ENCODE peak calls at places on chromosomes 13 and 19, in four cellular contexts. S, P, L and W are unnamed samples. For H3K4me1, the result is how much of the 10 kb centered on the place peaks cover.

GRCh38 chr13:113116871-113117271 is 5.7 kb upstream of the F10 start:
- DNase-seq in S (no peak), P (no peak), L (peak), W (no peak)

GRCh38 chr19:13429563-13429962 is 76.7 kb downstream of the CACNA1A start:
- DNase-seq in S (no peak), P (no peak), L (no peak), W (no peak)

GRCh38 chr13:32901994-32902780 is 114.0 kb upstream of the KL start:
- DNase-seq in S (no peak), P (no peak), L (no peak), W (no peak)

GRCh38 chr19:28971513-28971912 is 241.4 kb downstream of the UQCRFS1 start:
- DNase-seq in S (no peak), P (no peak), L (no peak), W (no peak)

GRCh38 chr13:45769072-45769471 is 67.0 kb downstream of the CBY2 start:
- DNase-seq in S (no peak), P (no peak), L (no peak), W (no peak)

GRCh38 chr13:34372581-34372980 is 554.6 kb downstream of the RFC3 start:
- DNase-seq in S (no peak), P (no peak), L (no peak), W (no peak)

GRCh38 chr13:46665630-46666482 is 112.9 kb downstream of the LRCH1 start:
- DNase-seq in S (no peak), P (no peak), L (peak), W (no peak)

GRCh38 chr19:53365899-53366493 is 491 bp downstream of the ZNF525 start:
- DNase-seq in S (no peak), P (peak), L (peak), W (no peak)

GRCh38 chr19:13154241-13154778 is 4.1 kb downstream of the IER2 start:
- DNase-seq in S (peak), P (peak), L (peak), W (no peak)

GRCh38 chr19:32330149-32330548 is 15.3 kb upstream of the ZNF507 start:
- DNase-seq in S (no peak), P (no peak), L (no peak), W (no peak)

GRCh38 chr13:20989883-20990282 is 71.5 kb downstream of the LATS2 start:
- DNase-seq in S (no peak), P (no peak), L (no peak), W (no peak)

GRCh38 chr19:56217039-56217949 is 15.2 kb downstream of the ZSCAN5C start:
- DNase-seq in S (no peak), P (no peak), L (peak), W (no peak)

GRCh38 chr13:105220063-105220462 is 1315.4 kb downstream of the EFNB2 start:
- DNase-seq in S (no peak), P (no peak), L (no peak), W (no peak)

GRCh38 chr19:17654993-17655392 is 33.2 kb downstream of the UNC13A start:
- DNase-seq in S (peak), P (peak), L (peak), W (no peak)

GRCh38 chr13:98429081-98429480 is 147.8 kb downstream of the STK24 start:
- DNase-seq in S (no peak), P (no peak), L (no peak), W (no peak)

GRCh38 chr13:74204606-74205312 is 70.6 kb upstream of the KLF12 start:
- DNase-seq in S (no peak), P (no peak), L (no peak), W (no peak)

GRCh38 chr19:3178377-3178972 is at the start of gene S1PR4:
- DNase-seq in S (no peak), P (peak), L (no peak), W (no peak)

GRCh38 chr19:6811906-6812305 is 39.4 kb downstream of the VAV1 start:
- DNase-seq in S (peak), P (no peak), L (peak), W (no peak)

GRCh38 chr13:71754407-71754974 is 112.5 kb downstream of the DACH1 start:
- DNase-seq in S (no peak), P (no peak), L (no peak), W (no peak)

GRCh38 chr13:69485991-69486592 is 621.5 kb upstream of the ATXN8OS start:
- DNase-seq in S (no peak), P (no peak), L (no peak), W (no peak)

GRCh38 chr19:45863840-45864628 is at the start of gene FOXA3:
- DNase-seq in S (peak), P (peak), L (peak), W (no peak)

GRCh38 chr13:41668130-41668757 is 210.9 kb downstream of the RGCC start:
- DNase-seq in S (peak), P (peak), L (peak), W (peak)

GRCh38 chr19:49614096-49614857 is 23.3 kb downstream of the PRR12 start:
- DNase-seq in S (no peak), P (no peak), L (no peak), W (peak)

GRCh38 chr13:30774214-30774730 is 38.9 kb downstream of the ALOX5AP start:
- DNase-seq in S (no peak), P (no peak), L (no peak), W (no peak)

GRCh38 chr19:57103573-57104277 is 16.1 kb upstream of the USP29 start:
- DNase-seq in S (peak), P (peak), L (peak), W (no peak)

DNA sequence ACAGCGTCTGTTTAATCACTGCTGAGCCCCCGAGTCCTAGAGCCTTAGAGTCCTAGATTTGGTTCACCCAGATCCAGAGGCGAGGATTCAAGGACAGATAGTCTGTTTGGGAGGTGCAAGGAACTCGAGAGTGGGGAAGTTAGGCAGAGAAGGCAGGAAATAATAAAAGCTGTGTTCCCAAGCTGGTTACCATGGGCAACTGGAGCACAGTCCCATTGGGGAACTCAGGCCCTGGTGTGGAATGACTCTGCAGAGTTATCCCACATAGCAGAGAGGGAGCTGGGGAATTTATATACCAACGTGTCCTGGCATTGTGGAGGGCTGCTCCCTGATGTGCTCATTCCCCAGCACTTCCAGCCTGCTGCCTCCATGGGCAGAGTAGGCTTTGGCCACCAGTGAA is 9.7 kb downstream of the IGSF23 start:
- DNase-seq in S (no peak), P (no peak), L (no peak), W (no peak)
- H3K27ac ChIP-seq in S (no peak), P (no peak), L (peak), W (no peak)

DNA sequence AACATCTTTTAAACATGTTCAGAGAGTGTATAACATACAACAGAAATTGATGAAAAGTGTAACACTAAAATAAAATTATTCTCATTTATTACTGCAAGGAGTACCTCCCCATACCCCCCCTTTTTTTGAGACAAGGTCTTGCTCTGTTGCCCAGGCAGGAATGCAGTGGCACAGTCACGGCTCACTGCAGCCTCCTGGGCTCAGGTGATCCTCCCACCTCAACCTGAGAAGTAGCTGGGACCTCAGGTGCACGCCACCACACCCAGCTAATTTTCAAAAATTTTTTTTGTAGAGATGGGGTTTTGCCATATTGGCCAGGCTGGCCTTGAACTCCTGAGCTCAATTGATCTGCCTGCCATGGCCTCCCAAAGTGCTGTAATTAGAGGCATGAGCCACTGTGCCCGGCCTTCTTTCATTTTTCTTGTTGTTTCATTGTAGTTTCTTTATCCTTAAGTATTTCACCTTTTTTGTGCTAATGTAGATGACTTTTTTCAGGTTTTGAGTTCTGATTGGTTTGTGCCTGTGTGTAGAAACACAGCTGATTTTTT is 28.3 kb downstream of the GATAD2A start:
- DNase-seq in S (no peak), P (no peak), L (no peak), W (no peak)
- H3K4me1 ChIP-seq in S (under half), P (under half), L (under half), W (under half)

GRCh38 chr19:54369082-54369691 is 4.5 kb upstream of the LAIR1 start:
- DNase-seq in S (no peak), P (no peak), L (no peak), W (no peak)

GRCh38 chr19:54364775-54365257 is at the start of gene LAIR1:
- DNase-seq in S (no peak), P (peak), L (no peak), W (no peak)

DNA sequence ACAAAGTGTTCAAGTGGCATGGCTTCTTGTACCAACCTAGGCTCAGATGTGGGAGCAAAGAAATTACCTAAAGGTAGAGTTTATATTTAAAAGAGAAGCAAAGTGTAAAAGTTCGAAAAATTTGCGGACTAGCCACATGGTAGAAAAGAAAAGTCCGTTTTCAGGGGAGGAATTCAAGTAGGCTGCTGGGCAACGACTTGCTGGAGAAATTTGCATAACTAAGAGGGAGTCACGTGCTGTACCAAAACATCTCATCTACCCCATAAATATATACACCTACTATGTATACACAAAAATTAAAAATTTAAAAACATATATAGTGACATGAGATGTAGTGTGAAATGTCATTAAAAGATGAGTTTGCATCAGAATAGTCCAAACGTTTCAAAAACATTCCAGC is 2.1 kb upstream of the LAIR1 start:
- DNase-seq in S (no peak), P (no peak), L (no peak), W (no peak)
- TF ChIP-seq POLR2AphosphoS5 in S (no peak), P (no peak), L (no peak), W (no peak)

DNA sequence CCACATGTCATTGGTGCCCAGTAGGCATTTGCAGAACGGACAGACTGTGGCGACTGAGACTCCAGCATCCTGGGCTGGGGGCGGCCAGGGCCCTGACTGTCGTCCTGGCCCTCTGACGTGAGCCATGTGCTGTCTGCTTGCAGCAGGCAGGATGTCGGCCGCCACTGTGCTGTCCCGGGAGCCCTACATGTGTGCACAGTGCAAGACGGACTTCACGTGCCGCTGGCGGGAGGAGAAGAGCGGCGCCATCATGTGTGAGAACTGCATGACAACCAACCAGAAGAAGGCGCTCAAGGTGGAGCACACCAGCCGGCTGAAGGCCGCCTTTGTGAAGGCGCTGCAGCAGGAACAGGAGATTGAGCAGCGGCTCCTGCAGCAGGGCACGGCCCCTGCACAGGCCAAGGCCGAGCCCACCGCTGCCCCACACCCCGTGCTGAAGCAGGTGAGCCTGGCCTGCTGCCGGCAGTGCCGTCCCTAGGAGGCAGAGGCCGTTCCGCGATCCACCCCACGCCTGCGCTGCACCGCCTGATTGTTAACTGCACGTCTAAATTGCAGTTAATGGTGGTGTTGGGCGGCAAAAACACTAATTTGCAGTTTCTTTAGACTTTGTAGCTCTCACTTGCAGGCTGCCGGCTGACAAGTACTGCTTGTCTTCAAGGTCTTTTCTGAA is 14.2 kb downstream of the TSSK6 start:
- DNase-seq in S (no peak), P (no peak), L (no peak), W (no peak)
- H3K27ac ChIP-seq in S (no peak), P (no peak), L (no peak), W (no peak)

GRCh38 chr19:39156230-39156890 is 30.8 kb downstream of the PAK4 start:
- DNase-seq in S (peak), P (no peak), L (no peak), W (no peak)

GRCh38 chr19:39154084-39154625 is 28.6 kb downstream of the PAK4 start:
- DNase-seq in S (no peak), P (no peak), L (no peak), W (no peak)

GRCh38 chr19:39155114-39155700 is 29.6 kb downstream of the PAK4 start:
- DNase-seq in S (no peak), P (no peak), L (no peak), W (no peak)

GRCh38 chr19:39155741-39156140 is 30.2 kb downstream of the PAK4 start:
- DNase-seq in S (no peak), P (no peak), L (no peak), W (no peak)

DNA sequence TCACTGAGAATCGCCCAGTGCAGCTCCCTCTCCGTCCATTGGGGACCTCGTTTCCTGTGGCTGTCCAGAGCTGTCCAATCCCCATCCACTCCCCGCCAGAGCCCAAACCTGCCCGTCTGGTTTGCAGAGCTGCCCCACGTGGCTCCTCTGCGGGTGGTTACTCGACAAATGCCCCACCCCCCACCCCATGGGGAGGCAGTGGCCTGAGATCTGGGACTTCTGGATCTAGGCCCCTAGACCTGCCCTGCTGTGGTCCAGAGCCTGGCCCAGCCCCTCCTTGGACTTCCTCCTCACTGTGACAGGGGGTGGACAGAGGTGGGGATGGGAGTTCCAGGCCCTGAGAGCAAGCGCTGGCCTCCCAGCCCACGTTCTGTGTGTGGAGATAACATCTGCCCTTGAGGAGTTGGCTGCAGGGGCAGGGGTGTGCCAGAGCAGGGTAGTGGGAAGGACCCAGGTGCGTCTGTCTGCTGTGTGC is 29.1 kb downstream of the PAK4 start:
- DNase-seq in S (peak), P (peak), L (peak), W (no peak)
- H3K4me1 ChIP-seq in S (half or more), P (under half), L (under half), W (half or more)

GRCh38 chr19:47229674-47230121 is 1.3 kb downstream of the BBC3 start:
- DNase-seq in S (no peak), P (peak), L (peak), W (no peak)

GRCh38 chr19:47232422-47233211 is 1.6 kb upstream of the BBC3 start:
- DNase-seq in S (peak), P (peak), L (no peak), W (no peak)

GRCh38 chr19:47230122-47230920 is 678 bp downstream of the BBC3 start:
- DNase-seq in S (peak), P (peak), L (peak), W (no peak)

GRCh38 chr19:47231215-47232054 is 436 bp upstream of the BBC3 start:
- DNase-seq in S (peak), P (peak), L (peak), W (no peak)

DNA sequence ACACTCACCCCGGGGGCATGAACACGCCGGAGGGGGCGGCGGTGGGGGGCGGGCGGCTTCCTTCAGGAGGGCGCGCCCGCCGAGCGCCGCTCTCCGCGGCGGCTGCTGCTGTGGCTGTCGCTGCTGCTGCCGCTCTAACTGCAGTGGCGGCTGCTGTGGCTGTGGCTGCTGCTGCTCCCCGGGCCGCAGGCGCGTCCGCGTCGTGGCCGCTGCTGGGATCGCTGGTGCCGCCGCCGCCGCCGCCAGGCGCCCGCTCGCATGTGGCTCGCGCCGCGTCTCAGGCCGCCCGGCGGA is at the start of gene BBC3:
- DNase-seq in S (no peak), P (no peak), L (no peak), W (no peak)
- TF ChIP-seq POLR2AphosphoS5 in S (peak), P (no peak), L (no peak), W (no peak)

GRCh38 chr19:10085641-10086031 is 481 bp upstream of the SHFL start:
- DNase-seq in S (no peak), P (no peak), L (no peak), W (no peak)
- H3K27ac ChIP-seq in S (peak), P (peak), L (no peak), W (peak)

DNA sequence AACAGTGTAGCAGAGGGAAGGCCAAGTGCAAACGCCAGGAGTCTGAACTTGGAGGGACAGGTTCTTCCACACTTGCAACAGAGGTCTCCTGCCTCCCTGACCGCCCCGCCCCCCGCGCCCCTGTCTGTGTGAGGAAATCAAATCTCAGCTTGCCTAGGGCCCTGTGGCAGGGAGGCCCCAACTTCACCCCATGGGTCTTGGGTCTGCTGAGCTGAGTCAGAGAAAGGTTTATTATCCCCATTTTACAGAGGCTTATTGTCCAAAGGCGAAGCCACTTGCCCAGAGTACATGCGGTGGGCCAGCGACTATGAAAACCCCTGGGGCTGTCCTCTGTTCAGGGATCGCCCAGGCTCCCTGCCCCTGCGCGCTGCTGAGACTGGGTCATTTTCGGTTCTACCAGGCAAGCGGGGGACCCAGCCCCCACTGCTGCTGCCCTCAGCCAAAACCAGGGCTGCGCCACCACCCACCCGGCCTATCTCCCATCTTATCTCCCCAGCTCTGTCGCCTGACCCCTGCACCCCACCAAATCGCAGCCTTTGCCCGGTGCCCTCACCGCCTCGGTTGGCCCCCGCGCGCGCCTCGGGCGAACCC is 956 bp upstream of the CERS4 start:
- DNase-seq in S (no peak), P (no peak), L (peak), W (no peak)
- H3K4me1 ChIP-seq in S (under half), P (under half), L (under half), W (under half)

GRCh38 chr19:11168568-11168967 is 13.0 kb upstream of the SPC24 start:
- DNase-seq in S (no peak), P (no peak), L (no peak), W (peak)

GRCh38 chr19:11164278-11164677 is 8.7 kb upstream of the SPC24 start:
- DNase-seq in S (no peak), P (no peak), L (no peak), W (no peak)

GRCh38 chr19:11165486-11166030 is 10.0 kb upstream of the SPC24 start:
- DNase-seq in S (no peak), P (no peak), L (no peak), W (no peak)

GRCh38 chr19:11166281-11167142 is 10.9 kb upstream of the SPC24 start:
- DNase-seq in S (no peak), P (no peak), L (no peak), W (no peak)

DNA sequence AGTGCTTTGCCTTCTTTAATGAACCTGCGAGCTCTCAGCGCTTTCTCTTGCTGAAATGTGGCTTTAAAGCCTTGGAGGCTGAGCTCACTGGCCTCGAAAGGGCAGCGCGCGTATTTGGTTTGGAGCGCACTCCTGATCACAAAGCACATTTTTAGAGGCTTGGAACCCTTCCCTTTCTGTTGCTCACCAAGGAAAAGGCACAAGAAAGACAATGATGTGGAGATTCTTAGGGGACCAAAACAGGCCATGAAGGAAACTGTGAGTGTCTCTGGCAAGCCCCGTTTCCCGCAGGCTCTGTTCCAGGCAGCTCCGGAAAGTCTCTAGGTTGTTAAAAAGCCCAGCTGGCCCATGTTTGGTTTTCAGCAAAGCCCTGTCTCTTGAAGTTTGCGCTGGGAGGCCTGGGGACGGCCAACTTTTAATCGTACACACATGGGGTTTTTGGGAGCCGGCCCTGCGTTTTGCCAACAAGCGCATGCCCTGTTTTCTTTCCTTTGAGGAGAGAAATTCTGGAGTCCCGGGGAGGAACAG is 9.4 kb upstream of the SPC24 start:
- DNase-seq in S (no peak), P (peak), L (no peak), W (no peak)
- TF ChIP-seq POLR2AphosphoS5 in S (no peak), P (peak), L (no peak), W (no peak)